ENCODE peak calls at places on chromosomes 3 and 15, in six cellular contexts. U, C, G, N, E and B are unnamed samples.

GRCh38 chr3:73786346-73786807 is 161.6 kb upstream of the PDZRN3 start:
- DNase-seq in U (peak), C (no peak), G (no peak), N (peak), E (no peak), B (peak)

GRCh38 chr15:42091753-42092665 is 2.4 kb downstream of the PLA2G4D start:
- DNase-seq in U (no peak), C (no peak), G (no peak), N (no peak), E (no peak), B (no peak)

GRCh38 chr3:42662037-42662812 is 8.7 kb downstream of the ZBTB47 start:
- DNase-seq in U (no peak), C (no peak), G (no peak), N (no peak), E (no peak), B (no peak)

GRCh38 chr3:111601810-111602209 is 6.7 kb upstream of the ZBED2 start:
- DNase-seq in U (no peak), C (no peak), G (no peak), N (no peak), E (no peak), B (no peak)

GRCh38 chr3:110810356-110810755 is 261.3 kb upstream of the NECTIN3 start:
- DNase-seq in U (no peak), C (no peak), G (no peak), N (no peak), E (no peak), B (peak)

GRCh38 chr15:101504373-101504772 is 14.9 kb upstream of the PCSK6 start:
- DNase-seq in U (no peak), C (no peak), G (no peak), N (no peak), E (no peak), B (no peak)

GRCh38 chr3:183584246-183584913 is 28.9 kb upstream of the KLHL6 start:
- DNase-seq in U (peak), C (peak), G (no peak), N (peak), E (peak), B (peak)

GRCh38 chr15:38886315-38887163 is 321.9 kb upstream of the RASGRP1 start:
- DNase-seq in U (peak), C (no peak), G (no peak), N (peak), E (no peak), B (peak)

GRCh38 chr3:47005212-47006144 is 26.0 kb downstream of the NBEAL2 start:
- DNase-seq in U (no peak), C (peak), G (no peak), N (no peak), E (no peak), B (no peak)

GRCh38 chr3:71659758-71660666 is 65.2 kb downstream of the EIF4E3 start:
- DNase-seq in U (no peak), C (no peak), G (no peak), N (no peak), E (no peak), B (peak)

GRCh38 chr3:153052096-153052460 is 109.9 kb upstream of the RAP2B start:
- DNase-seq in U (peak), C (no peak), G (no peak), N (peak), E (peak), B (peak)

GRCh38 chr3:12901631-12902045 is 60.3 kb upstream of the RPL32 start:
- DNase-seq in U (no peak), C (no peak), G (no peak), N (no peak), E (no peak), B (no peak)

GRCh38 chr15:53588773-53589172 is 170.7 kb downstream of the WDR72 start:
- DNase-seq in U (no peak), C (no peak), G (no peak), N (no peak), E (no peak), B (no peak)

GRCh38 chr3:149197669-149198068 is 24.0 kb downstream of the CP start:
- DNase-seq in U (no peak), C (no peak), G (no peak), N (no peak), E (no peak), B (no peak)

GRCh38 chr3:142588708-142589107 is 7.5 kb upstream of the PLS1 start:
- DNase-seq in U (no peak), C (no peak), G (no peak), N (no peak), E (no peak), B (peak)

GRCh38 chr3:24477090-24477656 is 17.5 kb downstream of the THRB start:
- DNase-seq in U (no peak), C (no peak), G (no peak), N (no peak), E (no peak), B (no peak)

GRCh38 chr3:16485024-16485992 is 28.2 kb downstream of the RFTN1 start:
- DNase-seq in U (no peak), C (no peak), G (no peak), N (no peak), E (no peak), B (no peak)

GRCh38 chr3:132284756-132285619 is 32.2 kb upstream of the ACP3 start:
- DNase-seq in U (no peak), C (no peak), G (no peak), N (peak), E (no peak), B (no peak)

GRCh38 chr15:100665570-100665969 is 63.2 kb downstream of the ASB7 start:
- DNase-seq in U (no peak), C (no peak), G (no peak), N (no peak), E (no peak), B (no peak)

GRCh38 chr15:89845305-89845893 is 30.7 kb upstream of the ANPEP start:
- DNase-seq in U (peak), C (no peak), G (no peak), N (peak), E (no peak), B (peak)

GRCh38 chr3:161545823-161546222 is 49.2 kb downstream of the OTOL1 start:
- DNase-seq in U (no peak), C (no peak), G (no peak), N (no peak), E (no peak), B (no peak)

GRCh38 chr3:72346526-72346926 is 501.7 kb downstream of the SHQ1 start:
- DNase-seq in U (peak), C (no peak), G (no peak), N (peak), E (no peak), B (peak)

GRCh38 chr3:172065534-172065933 is 26.2 kb downstream of the FNDC3B start:
- DNase-seq in U (peak), C (no peak), G (no peak), N (no peak), E (peak), B (peak)

GRCh38 chr3:159649951-159650350 is 338.7 kb upstream of the IL12A start:
- DNase-seq in U (no peak), C (no peak), G (no peak), N (no peak), E (no peak), B (no peak)

GRCh38 chr3:190366145-190366544 is 21.8 kb upstream of the CLDN16 start:
- DNase-seq in U (no peak), C (no peak), G (no peak), N (no peak), E (no peak), B (peak)

GRCh38 chr3:13281657-13282527 is 138.2 kb downstream of the NUP210 start:
- DNase-seq in U (no peak), C (no peak), G (no peak), N (no peak), E (peak), B (no peak)

GRCh38 chr3:15205934-15206661 is at the start of gene CAPN7:
- DNase-seq in U (peak), C (peak), G (no peak), N (peak), E (peak), B (peak)

GRCh38 chr3:10389995-10390394 is 69.1 kb upstream of the SEC13 start:
- DNase-seq in U (no peak), C (no peak), G (no peak), N (no peak), E (no peak), B (no peak)

GRCh38 chr3:34183581-34184313 is 385.3 kb downstream of the PDCD6IP start:
- DNase-seq in U (no peak), C (no peak), G (no peak), N (no peak), E (peak), B (no peak)

GRCh38 chr3:141050576-141050912 is 603 bp upstream of the SPSB4 start:
- DNase-seq in U (no peak), C (no peak), G (no peak), N (no peak), E (no peak), B (no peak)

GRCh38 chr15:67399925-67400324 is 121.0 kb upstream of the C15orf61 start:
- DNase-seq in U (no peak), C (no peak), G (no peak), N (peak), E (no peak), B (no peak)

GRCh38 chr3:45795882-45796765 is at the start of gene SLC6A20:
- DNase-seq in U (no peak), C (no peak), G (no peak), N (peak), E (peak), B (no peak)

GRCh38 chr15:71237456-71238188 is 122.4 kb downstream of the THSD4 start:
- DNase-seq in U (peak), C (peak), G (no peak), N (peak), E (peak), B (peak)

GRCh38 chr3:41075958-41076357 is 123.3 kb upstream of the CTNNB1 start:
- DNase-seq in U (no peak), C (no peak), G (no peak), N (peak), E (no peak), B (no peak)

GRCh38 chr3:111473550-111473949 is 68.4 kb upstream of the CD96 start:
- DNase-seq in U (no peak), C (no peak), G (no peak), N (no peak), E (no peak), B (no peak)